ENCODE peak calls at places on chromosomes 7 and 10, in eight cellular contexts. F is memory B cell; R is lung; J is GF-D8; I is GM23338; Y is aorta; V is activated CD8-positive, alpha-beta T cell treated with anti-CD3 and anti-CD28 coated beads, Interleukin-2, amount 10 ng/mL, durations not matched to agents 7 days and 5 days; O is AG20443. G is an unnamed sample.

GRCh38 chr10:23439452-23439919 is 611 bp downstream of the OTUD1 start:
- DNase-seq in F (no peak), R (no peak), J (no peak), I (peak; percentile 28), Y (no peak), V (peak; percentile 47), O (no peak), G (no peak)

GRCh38 chr10:61257956-61258496 is 195.2 kb downstream of the TMEM26 start:
- DNase-seq in F (no peak), R (no peak), J (no peak), I (no peak), Y (no peak), V (no peak), O (peak; percentile 11), G (no peak)

GRCh38 chr7:93622036-93622714 is 47.7 kb upstream of the CALCR start:
- DNase-seq in F (no peak), R (no peak), J (no peak), I (peak; percentile 69), Y (no peak), V (no peak), O (peak; percentile 44), G (peak; percentile 51)

GRCh38 chr10:97571622-97572021 is 957 bp upstream of the ANKRD2 start:
- DNase-seq in F (no peak), R (no peak), J (no peak), I (no peak), Y (no peak), V (no peak), O (no peak), G (no peak)

GRCh38 chr10:93070378-93071176 is 3.1 kb upstream of the CYP26A1 start:
- DNase-seq in F (no peak), R (peak; percentile 18), J (no peak), I (no peak), Y (no peak), V (no peak), O (no peak), G (no peak)

GRCh38 chr10:70381491-70382421 is 669 bp downstream of the LRRC20 start:
- DNase-seq in F (no peak), R (no peak), J (no peak), I (peak; percentile 75), Y (peak; percentile 59), V (peak; percentile 60), O (peak; percentile 59), G (peak; percentile 23)

GRCh38 chr7:29106128-29106988 is 40.0 kb downstream of the CPVL start:
- DNase-seq in F (no peak), R (peak; percentile 47), J (peak; percentile 10), I (peak; percentile 87), Y (no peak), V (peak; percentile 42), O (peak; percentile 49), G (peak; percentile 57)

GRCh38 chr10:60367431-60367830 is 22.2 kb downstream of the ANK3 start:
- DNase-seq in F (no peak), R (no peak), J (no peak), I (peak; percentile 23), Y (no peak), V (no peak), O (peak; percentile 19), G (no peak)

GRCh38 chr10:98632456-98633150 is 185.9 kb upstream of the HPS1 start:
- DNase-seq in F (no peak), R (no peak), J (no peak), I (no peak), Y (no peak), V (no peak), O (no peak), G (no peak)

GRCh38 chr10:102004376-102004775 is 51.6 kb downstream of the ARMH3 start:
- DNase-seq in F (no peak), R (no peak), J (no peak), I (no peak), Y (no peak), V (no peak), O (no peak), G (no peak)

GRCh38 chr10:121070257-121070656 is 219.1 kb downstream of the WDR11 start:
- DNase-seq in F (no peak), R (no peak), J (no peak), I (peak; percentile 66), Y (no peak), V (no peak), O (no peak), G (no peak)

GRCh38 chr10:15222511-15222910 is 54.0 kb upstream of the NMT2 start:
- DNase-seq in F (no peak), R (no peak), J (no peak), I (no peak), Y (no peak), V (no peak), O (no peak), G (no peak)

GRCh38 chr10:114320249-114321116 is 81.4 kb downstream of the VWA2 start:
- DNase-seq in F (no peak), R (no peak), J (no peak), I (peak; percentile 11), Y (no peak), V (no peak), O (no peak), G (peak; percentile 92)

G was measured in HT1080.